ENCODE peak calls at places on chromosomes 5 and 9, in seven cellular contexts. W is hepatocyte; Z is activated CD8-positive, alpha-beta memory T cell treated with anti-CD3 and anti-CD28 coated beads for 48 hours; M is neuronal stem cell; S is HuH-7.5; V is activated T-helper 1 cell treated with anti-CD3 and anti-CD28 coated beads, Interleukin-12 subunit alpha, Interleukin-12 subunit beta, Interleukin-2, Interleukin-4 antibody, amounts not matched to agents 30 ng/mL and 10 ng/mL and 1 ng/mL, durations not matched to agents 14 hours and 24 hours and 36 hours; U is DND-41. Y is an unnamed sample.

GRCh38 chr5:179803651-179804598 is 2.7 kb downstream of the MGAT4B start:
- DNase-seq in V (no peak), S (no peak), M (no peak), Z (no peak), U (peak), W (peak), Y (no peak)

GRCh38 chr9:98657897-98658296 is 50.8 kb downstream of the GABBR2 start:
- DNase-seq in W (no peak), V (no peak), Z (no peak), S (no peak), U (no peak), M (no peak), Y (no peak)

GRCh38 chr9:121272401-121272948 is 4.5 kb downstream of the GSN start:
- DNase-seq in M (no peak), W (no peak), V (no peak), Z (no peak), U (no peak), S (no peak), Y (no peak)

GRCh38 chr5:173795601-173796000 is 92.5 kb upstream of the CPEB4 start:
- DNase-seq in M (no peak), W (peak), Z (no peak), V (no peak), U (no peak), S (no peak), Y (no peak)

GRCh38 chr5:67047180-67047579 is 149.4 kb downstream of the CD180 start:
- DNase-seq in W (no peak), S (no peak), Z (no peak), V (no peak), U (no peak), M (no peak), Y (no peak)

GRCh38 chr5:132499440-132500243 is 9.1 kb upstream of the IRF1 start:
- DNase-seq in S (no peak), V (no peak), M (no peak), W (peak), U (no peak), Z (no peak), Y (no peak)

GRCh38 chr5:137753227-137753985 is 757 bp downstream of the HNRNPA0 start:
- DNase-seq in W (peak), U (peak), Z (no peak), M (peak), V (peak), S (no peak), Y (peak)

GRCh38 chr5:132378580-132378979 is 9.1 kb downstream of the SLC22A5 start:
- DNase-seq in U (no peak), Z (no peak), M (no peak), W (no peak), S (no peak), V (no peak), Y (no peak)

GRCh38 chr5:98492258-98492657 is 281.2 kb upstream of the RGMB start:
- DNase-seq in S (no peak), M (no peak), V (no peak), U (no peak), W (no peak), Z (no peak), Y (no peak)

GRCh38 chr5:9739135-9739534 is 109.0 kb upstream of the TAS2R1 start:
- DNase-seq in Z (no peak), W (no peak), M (no peak), U (no peak), S (no peak), V (no peak), Y (no peak)

GRCh38 chr5:174246743-174247142 is 201.2 kb downstream of the NSG2 start:
- DNase-seq in V (no peak), U (no peak), M (no peak), S (no peak), Z (no peak), W (no peak), Y (no peak)

GRCh38 chr5:56523779-56524178 is 290.6 kb upstream of the ANKRD55 start:
- DNase-seq in U (no peak), S (no peak), V (no peak), W (no peak), M (no peak), Z (no peak), Y (no peak)

GRCh38 chr5:159453209-159453608 is 122.9 kb upstream of the IL12B start:
- DNase-seq in M (no peak), S (no peak), W (no peak), Z (no peak), U (no peak), V (no peak), Y (no peak)

GRCh38 chr5:163269624-163270023 is 167.8 kb upstream of the CCNG1 start:
- DNase-seq in Z (no peak), U (no peak), S (no peak), M (peak), V (no peak), W (peak), Y (no peak)

GRCh38 chr9:121660876-121661275 is 9.4 kb downstream of the DAB2IP start:
- DNase-seq in Z (no peak), V (no peak), W (no peak), S (no peak), U (no peak), M (no peak), Y (no peak)

Y was measured in nephron progenitor cell.